ENCODE peak calls at places on chromosome 13, in eight cellular contexts. T is pancreas, K is spleen, I is psoas muscle, F is aorta, M is transverse colon, U is body of pancreas, R is suprapubic skin. B is an unnamed sample.

GRCh38 chr13:60143775-60144174 is 20.0 kb downstream of the DIAPH3 start:
- DNase-seq in I (no peak), M (no peak), R (no peak), U (no peak), F (no peak), K (no peak), T (no peak), B (no peak)

GRCh38 chr13:20489185-20489820 is 36.4 kb downstream of the CRYL1 start:
- DNase-seq in I (no peak), U (peak; percentile 30), K (no peak), M (peak; percentile 52), T (no peak), R (no peak), F (no peak), B (no peak)

GRCh38 chr13:32585625-32586021 is 629 bp upstream of the PDS5B start:
- DNase-seq in U (no peak), I (no peak), K (peak; percentile 77), M (no peak), R (no peak), F (no peak), T (peak; percentile 26), B (peak; percentile 14)

GRCh38 chr13:25249001-25249543 is 38.2 kb downstream of the MTMR6 start:
- DNase-seq in T (no peak), U (peak; percentile 6), K (no peak), R (no peak), M (no peak), F (no peak), I (no peak), B (no peak)

GRCh38 chr13:50116430-50116973 is 101.3 kb downstream of the KCNRG start:
- DNase-seq in U (no peak), M (no peak), I (no peak), R (no peak), T (no peak), K (no peak), F (no peak), B (no peak)

GRCh38 chr13:44132710-44133109 is 240.9 kb upstream of the SERP2 start:
- DNase-seq in U (peak; percentile 79), T (peak; percentile 54), M (peak; percentile 21), I (peak; percentile 85), K (peak; percentile 89), R (peak; percentile 67), F (peak; percentile 90), B (peak; percentile 93)

GRCh38 chr13:43319617-43320444 is 296.4 kb downstream of the DNAJC15 start:
- DNase-seq in F (no peak), K (no peak), R (no peak), M (no peak), I (no peak), T (no peak), U (no peak), B (no peak)

GRCh38 chr13:74450525-74450845 is 316.3 kb upstream of the KLF12 start:
- DNase-seq in M (no peak), I (no peak), F (no peak), R (no peak), K (no peak), T (no peak), U (no peak), B (no peak)

GRCh38 chr13:102395174-102395573 is 6.7 kb downstream of the FGF14 start:
- DNase-seq in M (no peak), I (no peak), F (no peak), U (no peak), R (no peak), T (no peak), K (no peak), B (no peak)

GRCh38 chr13:51222510-51223283 is 499 bp downstream of the FAM124A start:
- DNase-seq in K (no peak), R (no peak), I (no peak), F (no peak), M (no peak), T (no peak), U (no peak), B (no peak)

GRCh38 chr13:33379597-33379996 is 94.0 kb upstream of the STARD13 start:
- DNase-seq in R (no peak), M (no peak), T (peak; percentile 52), K (no peak), U (peak; percentile 73), F (no peak), I (no peak), B (no peak)

GRCh38 chr13:50995870-50996269 is 86.3 kb downstream of the RNASEH2B start:
- DNase-seq in M (no peak), K (no peak), I (no peak), T (no peak), F (no peak), U (no peak), R (no peak), B (no peak)

GRCh38 chr13:36345438-36346221 is 564 bp downstream of the SPART start:
- DNase-seq in M (peak; percentile 60), U (peak; percentile 74), T (peak; percentile 48), F (peak; percentile 87), I (peak; percentile 68), R (peak; percentile 88), K (peak; percentile 85), B (peak; percentile 86)

GRCh38 chr13:107713314-107713713 is 502.0 kb downstream of the LIG4 start:
- DNase-seq in K (no peak), U (no peak), I (no peak), F (no peak), R (no peak), T (no peak), M (no peak), B (no peak)

GRCh38 chr13:42577538-42577937 is 3.6 kb downstream of the TNFSF11 start:
- DNase-seq in F (no peak), R (no peak), M (no peak), U (no peak), T (no peak), I (no peak), K (no peak), B (no peak)

GRCh38 chr13:65488606-65489005 is 1741.5 kb downstream of the PCDH9 start:
- DNase-seq in U (no peak), K (no peak), F (no peak), M (no peak), R (no peak), T (no peak), I (no peak), B (no peak)

GRCh38 chr13:103531278-103531677 is 465.1 kb upstream of the SLC10A2 start:
- DNase-seq in F (no peak), K (no peak), I (no peak), R (no peak), U (no peak), T (no peak), M (no peak), B (no peak)

GRCh38 chr13:103523853-103524252 is 457.6 kb upstream of the SLC10A2 start:
- DNase-seq in F (no peak), T (no peak), M (no peak), U (no peak), I (no peak), K (no peak), R (no peak), B (no peak)

GRCh38 chr13:103525530-103525929 is 459.3 kb upstream of the SLC10A2 start:
- DNase-seq in F (no peak), R (no peak), M (no peak), T (no peak), I (no peak), K (no peak), U (no peak), B (no peak)

DNA sequence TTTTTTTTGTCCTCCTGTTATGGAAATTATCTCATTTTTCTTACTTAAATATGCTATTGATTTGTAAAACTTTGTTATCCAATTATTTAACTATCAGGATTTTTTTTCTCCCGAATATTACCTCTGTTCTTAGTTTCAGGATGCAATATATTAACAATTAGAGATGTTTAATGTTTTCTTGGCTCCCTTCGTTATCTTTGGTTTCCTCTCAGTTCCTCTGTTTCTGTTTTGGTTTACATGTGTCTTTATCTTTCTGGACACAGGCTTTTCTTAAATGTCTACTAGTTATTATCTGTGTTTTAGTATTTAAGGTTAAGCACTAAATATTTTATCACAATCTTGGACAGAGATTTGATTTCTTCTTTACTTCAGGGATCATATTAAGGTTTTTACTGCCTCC is 462.2 kb upstream of the SLC10A2 start:
- DNase-seq in M (no peak), R (no peak), K (no peak), F (no peak), U (no peak), T (no peak), I (no peak), B (no peak)
- H3K4me1 ChIP-seq in M (peaks cover 6% of the 10 kb centered on the region), R (no peaks in the 10 kb centered on the region), K (no peaks in the 10 kb centered on the region), F (no peaks in the 10 kb centered on the region), U (no peaks in the 10 kb centered on the region), T (no peaks in the 10 kb centered on the region), I (no peaks in the 10 kb centered on the region), B (no peaks in the 10 kb centered on the region)

GRCh38 chr13:57629821-57630235 is 1.7 kb upstream of the PCDH17 start:
- DNase-seq in R (peak; percentile 82), U (peak; percentile 93), M (peak; percentile 27), I (peak; percentile 82), F (peak; percentile 94), T (peak; percentile 80), K (peak; percentile 84), B (peak; percentile 80)
- H3K27me3 ChIP-seq in R (peaks cover 74% of the 10 kb centered on the region), U (peaks cover 12% of the 10 kb centered on the region), M (peaks cover 83% of the 10 kb centered on the region), I (peaks cover 74% of the 10 kb centered on the region), F (no peaks in the 10 kb centered on the region), T (peaks cover 4% of the 10 kb centered on the region), K (peaks cover 44% of the 10 kb centered on the region), B (peaks cover 30% of the 10 kb centered on the region)

GRCh38 chr13:112703935-112704633 is 14.2 kb downstream of the ATP11A start:
- DNase-seq in F (peak; percentile 47), R (peak; percentile 53), K (peak; percentile 61), T (no peak), U (no peak), M (peak; percentile 3), I (peak; percentile 29), B (no peak)

GRCh38 chr13:112703449-112703848 is 13.6 kb downstream of the ATP11A start:
- DNase-seq in U (no peak), R (no peak), I (no peak), K (no peak), F (no peak), M (no peak), T (no peak), B (no peak)

GRCh38 chr13:112704634-112705145 is 14.9 kb downstream of the ATP11A start:
- DNase-seq in K (peak; percentile 37), I (peak; percentile 12), T (no peak), R (no peak), U (no peak), F (no peak), M (peak; percentile 4), B (no peak)

GRCh38 chr13:112702983-112703379 is 13.1 kb downstream of the ATP11A start:
- DNase-seq in T (no peak), F (peak; percentile 9), R (peak; percentile 40), K (peak; percentile 23), I (peak; percentile 32), U (no peak), M (peak; percentile 3), B (no peak)

DNA sequence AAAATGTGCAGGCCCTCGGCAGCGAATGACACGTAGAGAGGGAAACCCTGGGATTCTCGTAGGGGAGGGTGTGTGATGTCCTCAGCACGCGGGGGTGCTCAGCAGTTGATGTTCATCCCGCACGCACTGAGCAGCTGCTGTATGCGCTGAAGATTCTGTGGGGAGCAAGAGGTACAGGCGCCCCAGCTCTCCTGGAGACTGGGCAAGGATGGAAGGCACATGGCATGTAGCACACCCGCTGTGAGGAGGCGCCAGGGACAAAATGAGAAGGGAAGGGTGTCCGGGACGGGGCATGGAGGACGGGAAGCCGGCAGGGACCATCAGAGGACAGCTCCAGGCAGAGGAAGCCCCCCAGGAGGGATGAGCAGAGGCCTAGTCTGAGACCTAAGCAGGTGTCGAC is 15.4 kb downstream of the ATP11A start:
- DNase-seq in K (peak; percentile 64), F (peak; percentile 23), I (peak; percentile 34), U (no peak), M (peak; percentile 5), T (no peak), R (peak; percentile 40), B (no peak)
- H3K4me1 ChIP-seq in K (peaks cover 2% of the 10 kb centered on the region), F (no peaks in the 10 kb centered on the region), I (peaks cover 7% of the 10 kb centered on the region), U (peaks cover 2% of the 10 kb centered on the region), M (no peaks in the 10 kb centered on the region), T (no peaks in the 10 kb centered on the region), R (peaks cover 19% of the 10 kb centered on the region), B (peaks cover 9% of the 10 kb centered on the region)

GRCh38 chr13:45582533-45583076 is 32.9 kb downstream of the ERICH6B start:
- DNase-seq in I (no peak), M (no peak), U (no peak), R (no peak), K (no peak), T (no peak), F (no peak), B (no peak)
- H3K27me3 ChIP-seq in I (no peaks in the 10 kb centered on the region), M (no peaks in the 10 kb centered on the region), U (no peaks in the 10 kb centered on the region), R (peaks cover 2% of the 10 kb centered on the region), K (no peaks in the 10 kb centered on the region), T (no peaks in the 10 kb centered on the region), F (no peaks in the 10 kb centered on the region), B (no peaks in the 10 kb centered on the region)

B was measured in adrenal gland.